ENCODE peak calls at places on chromosome 20, in eight cellular contexts. W is endothelial cell; Q is AG10803; C is occipital lobe; L is psoas muscle; I is CD4-positive, alpha-beta T cell; D is stimulated activated CD4-positive, alpha-beta T cell treated with anti-CD3 and anti-CD28 coated beads, TNF-alpha, amount 100 ng/mL, for 4 hours; K is amniotic stem cell. E is an unnamed sample.

GRCh38 chr20:53287357-53288042 is 306.1 kb downstream of the ZNF217 start:
- DNase-seq in W (no peak), Q (no peak), C (no peak), L (no peak), I (no peak), D (no peak), K (no peak), E (no peak)

GRCh38 chr20:51906694-51907093 is 104.4 kb upstream of the SALL4 start:
- DNase-seq in W (no peak), Q (no peak), C (no peak), L (no peak), I (no peak), D (no peak), K (no peak), E (no peak)

GRCh38 chr20:8997720-8998119 is 71.2 kb upstream of the PLCB4 start:
- DNase-seq in W (no peak), Q (no peak), C (no peak), L (no peak), I (no peak), D (no peak), K (no peak), E (no peak)

GRCh38 chr20:12924126-12924525 is 84.6 kb upstream of the SPTLC3 start:
- DNase-seq in W (no peak), Q (no peak), C (no peak), L (no peak), I (no peak), D (no peak), K (no peak), E (no peak)

GRCh38 chr20:47529840-47530239 is 28.2 kb downstream of the NCOA3 start:
- DNase-seq in W (no peak), Q (peak; percentile 60), C (no peak), L (no peak), I (no peak), D (no peak), K (no peak), E (no peak)

GRCh38 chr20:63014710-63015109 is 7.9 kb upstream of the BHLHE23 start:
- DNase-seq in W (no peak), Q (no peak), C (no peak), L (no peak), I (no peak), D (no peak), K (no peak), E (no peak)

GRCh38 chr20:31678389-31679356 is 41.0 kb downstream of the COX4I2 start:
- DNase-seq in W (no peak), Q (peak; percentile 52), C (no peak), L (no peak), I (no peak), D (no peak), K (no peak), E (no peak)

GRCh38 chr20:48215536-48215935 is 430.3 kb upstream of the SULF2 start:
- DNase-seq in W (no peak), Q (no peak), C (no peak), L (no peak), I (no peak), D (no peak), K (no peak), E (no peak)

GRCh38 chr20:44780226-44780625 is 30.1 kb downstream of the RIMS4 start:
- DNase-seq in W (peak; percentile 73), Q (peak; percentile 43), C (no peak), L (no peak), I (peak; percentile 18), D (no peak), K (peak; percentile 22), E (peak; percentile 25)

GRCh38 chr20:44585042-44585968 is 2.9 kb downstream of the PKIG start:
- DNase-seq in W (no peak), Q (no peak), C (no peak), L (no peak), I (no peak), D (no peak), K (no peak), E (no peak)

GRCh38 chr20:13791562-13792459 is 7.0 kb downstream of the NDUFAF5 start:
- DNase-seq in W (no peak), Q (no peak), C (no peak), L (no peak), I (no peak), D (no peak), K (no peak), E (no peak)

GRCh38 chr20:44384423-44385027 is 29.0 kb downstream of the HNF4A start:
- DNase-seq in W (peak; percentile 86), Q (peak; percentile 48), C (peak; percentile 16), L (peak; percentile 85), I (peak; percentile 81), D (peak; percentile 80), K (peak; percentile 20), E (peak; percentile 79)

GRCh38 chr20:48564997-48565396 is 262.8 kb downstream of the PREX1 start:
- DNase-seq in W (no peak), Q (no peak), C (no peak), L (no peak), I (no peak), D (no peak), K (no peak), E (no peak)

GRCh38 chr20:47676219-47676721 is 109.0 kb downstream of the SULF2 start:
- DNase-seq in W (no peak), Q (no peak), C (no peak), L (no peak), I (no peak), D (no peak), K (no peak), E (no peak)

GRCh38 chr20:17827759-17828559 is 128.2 kb downstream of the BANF2 start:
- DNase-seq in W (no peak), Q (no peak), C (no peak), L (no peak), I (no peak), D (no peak), K (no peak), E (no peak)

GRCh38 chr20:45087115-45087785 is 13.7 kb downstream of the KCNS1 start:
- DNase-seq in W (no peak), Q (no peak), C (no peak), L (no peak), I (no peak), D (no peak), K (no peak), E (no peak)

GRCh38 chr20:7967199-7967844 is 27.1 kb upstream of the HAO1 start:
- DNase-seq in W (no peak), Q (peak; percentile 92), C (no peak), L (no peak), I (no peak), D (no peak), K (no peak), E (no peak)